ENCODE peak calls at places on chromosome 15, in ten cellular contexts. R is activated CD8-positive, alpha-beta T cell treated with anti-CD3 and anti-CD28 coated beads, Interleukin-2, amount 10 ng/mL, durations not matched to agents 7 days and 5 days; K is HepG2; T is left lung; J is T-helper 17 cell; N is activated T-helper 17 cell treated with anti-CD3 and anti-CD28 coated beads, Interleukin-2, amount 50 U/mL, for 72 hours; H is effector memory CD8-positive, alpha-beta T cell; I is left cardiac atrium; Y is A549; L is naive B cell. C is an unnamed sample.

GRCh38 chr15:31158858-31159569 is 57.5 kb upstream of the TRPM1 start:
- ATAC-seq in R (no peak), K (no peak), T (peak; percentile 44), J (no peak), N (no peak), H (no peak), I (peak; percentile 48), Y (no peak), L (no peak), C (no peak)

GRCh38 chr15:89812126-89812846 is 2.4 kb downstream of the ANPEP start:
- ATAC-seq in R (no peak), K (peak; percentile 64), T (peak; percentile 69), J (no peak), N (no peak), H (no peak), I (peak; percentile 71), Y (peak; percentile 14), L (no peak), C (peak; percentile 67)

GRCh38 chr15:57285386-57285785 is 90.9 kb upstream of the CGNL1 start:
- ATAC-seq in R (no peak), K (no peak), T (no peak), J (no peak), N (no peak), H (no peak), I (no peak), Y (no peak), L (no peak), C (no peak)

GRCh38 chr15:63348392-63348791 is 33.3 kb downstream of the CA12 start:
- ATAC-seq in R (no peak), K (no peak), T (peak; percentile 83), J (no peak), N (no peak), H (no peak), I (peak; percentile 85), Y (no peak), L (peak; percentile 58), C (peak; percentile 73)

GRCh38 chr15:98530570-98530969 is 117.8 kb upstream of the IGF1R start:
- ATAC-seq in R (no peak), K (no peak), T (no peak), J (no peak), N (peak; percentile 85), H (no peak), I (no peak), Y (no peak), L (no peak), C (no peak)

GRCh38 chr15:23439513-23439912 is 7.5 kb downstream of the GOLGA6L2 start:
- ATAC-seq in R (no peak), K (peak; percentile 38), T (no peak), J (no peak), N (no peak), H (no peak), I (no peak), Y (peak; percentile 16), L (no peak), C (no peak)

GRCh38 chr15:69359724-69360123 is 54.4 kb upstream of the KIF23 start:
- ATAC-seq in R (no peak), K (no peak), T (no peak), J (no peak), N (no peak), H (no peak), I (no peak), Y (no peak), L (no peak), C (peak; percentile 85)

GRCh38 chr15:93202405-93202804 is 113.4 kb upstream of the RGMA start:
- ATAC-seq in R (no peak), K (no peak), T (no peak), J (no peak), N (no peak), H (no peak), I (no peak), Y (no peak), L (no peak), C (no peak)

GRCh38 chr15:60346077-60346476 is 51.7 kb downstream of the ANXA2 start:
- ATAC-seq in R (no peak), K (no peak), T (no peak), J (no peak), N (no peak), H (no peak), I (no peak), Y (no peak), L (no peak), C (no peak)

GRCh38 chr15:91101356-91101920 is 1.4 kb downstream of the SV2B start:
- ATAC-seq in R (no peak), K (no peak), T (no peak), J (no peak), N (no peak), H (no peak), I (no peak), Y (no peak), L (no peak), C (peak; percentile 61)

GRCh38 chr15:73838795-73839565 is 34.4 kb upstream of the TBC1D21 start:
- ATAC-seq in R (no peak), K (no peak), T (no peak), J (no peak), N (no peak), H (no peak), I (peak; percentile 94), Y (peak; percentile 34), L (no peak), C (no peak)

GRCh38 chr15:83092309-83092976 is 15.0 kb upstream of the TM6SF1 start:
- ATAC-seq in R (peak; percentile 53), K (no peak), T (peak; percentile 83), J (peak; percentile 36), N (peak; percentile 72), H (no peak), I (peak; percentile 95), Y (no peak), L (peak; percentile 97), C (peak; percentile 65)

GRCh38 chr15:62566248-62566647 is 401.2 kb upstream of the C2CD4B start:
- ATAC-seq in R (no peak), K (no peak), T (no peak), J (no peak), N (no peak), H (no peak), I (peak; percentile 11), Y (no peak), L (no peak), C (peak; percentile 71)

GRCh38 chr15:64749999-64750657 is 25.3 kb downstream of the RBPMS2 start:
- ATAC-seq in R (no peak), K (peak; percentile 64), T (no peak), J (no peak), N (no peak), H (peak; percentile 26), I (peak; percentile 80), Y (peak; percentile 83), L (no peak), C (no peak)

GRCh38 chr15:48557335-48557734 is 88.2 kb downstream of the FBN1 start:
- ATAC-seq in R (no peak), K (no peak), T (no peak), J (no peak), N (no peak), H (no peak), I (peak; percentile 80), Y (no peak), L (no peak), C (no peak)

GRCh38 chr15:58314593-58315216 is 117.1 kb upstream of the LIPC start:
- ATAC-seq in R (peak; percentile 60), K (no peak), T (no peak), J (peak; percentile 42), N (peak; percentile 87), H (peak; percentile 55), I (no peak), Y (no peak), L (no peak), C (no peak)

GRCh38 chr15:74723754-74724334 is 1.5 kb downstream of the CYP1A1 start:
- ATAC-seq in R (no peak), K (peak; percentile 56), T (peak; percentile 57), J (peak; percentile 40), N (no peak), H (no peak), I (peak; percentile 24), Y (no peak), L (peak; percentile 22), C (peak; percentile 36)

GRCh38 chr15:40338921-40339620 is 1.7 kb downstream of the CCDC9B start:
- ATAC-seq in R (no peak), K (peak; percentile 55), T (peak; percentile 12), J (no peak), N (no peak), H (no peak), I (peak; percentile 44), Y (peak; percentile 62), L (no peak), C (peak; percentile 19)

C was measured in esophagus mucosa.